ENCODE peak calls at places on chromosome X, in six cellular contexts. N is IMR-90, L is HCT116, U is K562, B is SK-N-SH, W is A549. Y is an unnamed sample.

GRCh38 chrX:130877892-130878321 is 25.1 kb downstream of the ENOX2 start:
- DNase-seq in N (no peak), L (no peak), U (no peak), B (no peak), W (no peak), Y (no peak)

GRCh38 chrX:115562492-115562872 is 1.5 kb downstream of the PLS3 start:
- DNase-seq in N (peak), L (no peak), U (no peak), B (no peak), W (peak), Y (peak)

GRCh38 chrX:26651755-26652154 is 435.8 kb downstream of the MAGEB5 start:
- DNase-seq in N (no peak), L (no peak), U (no peak), B (no peak), W (peak), Y (no peak)

GRCh38 chrX:137999071-137999470 is 433.1 kb downstream of the ZIC3 start:
- DNase-seq in N (no peak), L (no peak), U (no peak), B (no peak), W (no peak), Y (no peak)

GRCh38 chrX:1450381-1451161 is 2.1 kb downstream of the ASMTL start:
- DNase-seq in N (no peak), L (no peak), U (no peak), B (no peak), W (no peak), Y (no peak)

GRCh38 chrX:13646154-13646549 is 6.8 kb upstream of the TCEANC start:
- DNase-seq in N (peak), L (peak), U (peak), B (peak), W (peak), Y (peak)

GRCh38 chrX:69019073-69019890 is 146.0 kb downstream of the PJA1 start:
- DNase-seq in N (no peak), L (no peak), U (no peak), B (no peak), W (no peak), Y (no peak)

GRCh38 chrX:46554942-46555341 is 9.7 kb upstream of the ZNF674 start:
- DNase-seq in N (peak), L (no peak), U (no peak), B (no peak), W (peak), Y (peak)

GRCh38 chrX:112945796-112946195 is 105.2 kb upstream of the AMOT start:
- DNase-seq in N (no peak), L (no peak), U (no peak), B (no peak), W (no peak), Y (no peak)

GRCh38 chrX:16096131-16096530 is 27.2 kb upstream of the GRPR start:
- DNase-seq in N (no peak), L (no peak), U (no peak), B (no peak), W (no peak), Y (no peak)

GRCh38 chrX:68695206-68695845 is 47.9 kb downstream of the STARD8 start:
- DNase-seq in N (no peak), L (no peak), U (no peak), B (no peak), W (no peak), Y (no peak)

GRCh38 chrX:3206314-3206713 is 140.1 kb downstream of the MXRA5 start:
- DNase-seq in N (no peak), L (no peak), U (no peak), B (no peak), W (no peak), Y (no peak)

GRCh38 chrX:125998432-125998831 is 167.7 kb downstream of the DCAF12L2 start:
- DNase-seq in N (no peak), L (no peak), U (no peak), B (peak), W (peak), Y (no peak)

GRCh38 chrX:107674480-107675364 is 46.4 kb downstream of the PRPS1 start:
- DNase-seq in N (no peak), L (no peak), U (peak), B (no peak), W (no peak), Y (no peak)

GRCh38 chrX:72046447-72046846 is 85.3 kb downstream of the RTL5 start:
- DNase-seq in N (no peak), L (no peak), U (no peak), B (peak), W (no peak), Y (no peak)

GRCh38 chrX:49186125-49187027 is at the start of gene PRICKLE3:
- DNase-seq in N (peak), L (no peak), U (peak), B (no peak), W (peak), Y (peak)

GRCh38 chrX:53013291-53013690 is 35.3 kb upstream of the GPR173 start:
- DNase-seq in N (no peak), L (no peak), U (no peak), B (no peak), W (no peak), Y (no peak)

GRCh38 chrX:3712080-3712869 is 1.2 kb downstream of the PRKX start:
- DNase-seq in N (peak), L (no peak), U (peak), B (no peak), W (no peak), Y (no peak)

GRCh38 chrX:24720036-24720435 is 26.3 kb downstream of the POLA1 start:
- DNase-seq in N (no peak), L (no peak), U (no peak), B (no peak), W (no peak), Y (no peak)

GRCh38 chrX:110276778-110277177 is 41.1 kb downstream of the AMMECR1 start:
- DNase-seq in N (no peak), L (no peak), U (no peak), B (no peak), W (no peak), Y (no peak)

GRCh38 chrX:40733691-40734090 is 1.7 kb downstream of the MED14 start:
- DNase-seq in N (no peak), L (no peak), U (no peak), B (peak), W (no peak), Y (no peak)
- TF ChIP-seq RAD21 in N (no peak), L (no peak), U (no peak), B (no peak), W (no peak), Y (no peak)

GRCh38 chrX:154413142-154413541 is 1.8 kb downstream of the TAFAZZIN start:
- DNase-seq in N (no peak), L (no peak), U (no peak), B (no peak), W (no peak), Y (no peak)

GRCh38 chrX:154409222-154409871 is at the start of gene DNASE1L1:
- DNase-seq in N (peak), L (no peak), U (peak), B (no peak), W (peak), Y (peak)

GRCh38 chrX:154411322-154411980 is at the start of gene TAFAZZIN:
- DNase-seq in N (peak), L (no peak), U (peak), B (peak), W (peak), Y (peak)

GRCh38 chrX:154412468-154412867 is 1.1 kb downstream of the TAFAZZIN start:
- DNase-seq in N (no peak), L (no peak), U (no peak), B (peak), W (no peak), Y (no peak)

DNA sequence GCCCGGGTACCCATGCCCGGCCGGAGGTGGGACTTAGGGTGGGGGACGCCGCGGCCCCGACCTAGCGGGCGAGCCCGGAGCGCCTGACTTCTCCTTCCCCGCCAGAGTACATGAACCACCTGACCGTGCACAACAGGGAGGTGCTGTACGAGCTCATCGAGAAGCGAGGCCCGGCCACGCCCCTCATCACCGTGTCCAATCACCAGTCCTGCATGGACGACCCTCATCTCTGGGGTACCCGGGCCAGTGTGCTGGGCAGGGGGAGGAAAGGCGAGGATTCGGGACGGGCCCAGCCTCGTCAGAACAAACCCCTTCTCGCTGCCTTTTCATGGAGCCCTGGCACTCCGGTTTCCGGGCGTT is 622 bp downstream of the TAFAZZIN start:
- DNase-seq in N (peak), L (no peak), U (no peak), B (peak), W (peak), Y (peak)
- TF ChIP-seq RAD21 in N (no peak), L (no peak), U (no peak), B (no peak), W (no peak), Y (no peak)

GRCh38 chrX:103556941-103557340 is 28.4 kb upstream of the TCEAL4 start:
- DNase-seq in N (no peak), L (no peak), U (no peak), B (no peak), W (no peak), Y (peak)
- TF ChIP-seq RAD21 in N (no peak), L (no peak), U (no peak), B (no peak), W (no peak), Y (no peak)

DNA sequence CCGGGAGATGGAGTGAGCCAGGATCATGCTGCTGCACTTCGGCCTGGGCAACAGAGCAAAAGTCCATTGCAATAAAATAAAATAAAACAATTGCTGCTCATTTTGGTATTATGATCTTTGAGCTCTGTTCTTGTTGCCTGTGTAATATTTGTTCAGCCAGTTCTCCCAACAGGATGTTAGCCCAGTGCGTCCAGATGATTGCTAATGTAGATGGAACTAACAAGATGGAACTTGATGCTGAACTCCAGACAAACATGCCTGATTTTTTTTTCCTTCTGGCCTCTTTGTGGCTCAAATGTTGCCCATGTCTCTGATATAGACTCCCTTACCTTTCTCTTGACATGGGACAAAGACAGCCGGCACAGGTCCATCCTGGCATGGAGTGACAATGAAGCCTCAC is 15.8 kb downstream of the SSX5 start:
- DNase-seq in N (no peak), L (no peak), U (no peak), B (no peak), W (no peak), Y (no peak)
- TF ChIP-seq RAD21 in N (no peak), L (no peak), U (no peak), B (no peak), W (no peak), Y (no peak)